ENCODE peak calls at places on chromosome 3, in six cellular contexts. I is NCI-H460; H is islet precursor cell; W is germinal center; T is Jurkat, Clone E6-1; U is stimulated activated effector memory CD8-positive, alpha-beta T cell treated with anti-CD3 and anti-CD28 coated beads, Interleukin-12 subunit alpha, Interleukin-12 subunit beta, amount 100 ng/mL, for 72 hours. K is an unnamed sample.

GRCh38 chr3:167872032-167872431 is 136.5 kb downstream of the SERPINI1 start:
- DNase-seq in T (no peak), W (no peak), U (no peak), H (no peak), I (no peak), K (no peak)

GRCh38 chr3:45992820-45993219 is 2.8 kb downstream of the FYCO1 start:
- DNase-seq in I (no peak), W (no peak), U (peak), T (peak), H (no peak), K (no peak)

GRCh38 chr3:195154793-195155535 is 116.0 kb downstream of the XXYLT1 start:
- DNase-seq in I (no peak), T (no peak), U (no peak), H (no peak), W (peak), K (peak)

GRCh38 chr3:111712294-111713180 is 117.4 kb upstream of the ZBED2 start:
- DNase-seq in I (no peak), W (no peak), H (peak), U (peak), T (peak), K (no peak)

GRCh38 chr3:124250053-124250452 is 258.1 kb upstream of the ROPN1 start:
- DNase-seq in W (no peak), I (no peak), H (peak), T (peak), U (no peak), K (no peak)

GRCh38 chr3:13346481-13347389 is 73.4 kb downstream of the NUP210 start:
- DNase-seq in W (peak), U (peak), I (no peak), T (peak), H (no peak), K (peak)

GRCh38 chr3:143538577-143538981 is 309.7 kb downstream of the SLC9A9 start:
- DNase-seq in U (no peak), H (no peak), T (no peak), W (no peak), I (no peak), K (no peak)

GRCh38 chr3:146543461-146544012 is 870 bp downstream of the PLSCR1 start:
- DNase-seq in H (no peak), T (no peak), I (no peak), W (no peak), U (no peak), K (no peak)

GRCh38 chr3:49924683-49925082 is 4.9 kb downstream of the MON1A start:
- DNase-seq in I (no peak), H (no peak), W (no peak), T (no peak), U (no peak), K (no peak)

GRCh38 chr3:132421832-132422231 is 4.5 kb downstream of the DNAJC13 start:
- DNase-seq in T (no peak), I (no peak), W (no peak), U (no peak), H (no peak), K (no peak)

GRCh38 chr3:122183521-122183892 is at the start of gene CASR:
- DNase-seq in T (no peak), I (no peak), H (peak), U (no peak), W (peak), K (no peak)

GRCh38 chr3:76756578-76756977 is 283.3 kb upstream of the ROBO2 start:
- DNase-seq in U (no peak), I (no peak), H (no peak), W (no peak), T (no peak), K (no peak)

GRCh38 chr3:183698318-183698731 is 728 bp downstream of the YEATS2 start:
- DNase-seq in T (no peak), H (peak), I (no peak), U (no peak), W (peak), K (no peak)

GRCh38 chr3:104180906-104181305 is 1185.8 kb upstream of the ALCAM start:
- DNase-seq in I (no peak), H (no peak), W (no peak), U (no peak), T (no peak), K (no peak)

GRCh38 chr3:145022447-145022846 is 1050.8 kb downstream of the DIPK2A start:
- DNase-seq in H (no peak), W (no peak), I (no peak), U (no peak), T (no peak), K (no peak)

GRCh38 chr3:123130079-123130726 is 63.4 kb downstream of the PDIA5 start:
- DNase-seq in T (no peak), H (no peak), I (no peak), U (no peak), W (no peak), K (no peak)

GRCh38 chr3:159209459-159209858 is 407.6 kb downstream of the MFSD1 start:
- DNase-seq in U (no peak), H (no peak), W (no peak), T (no peak), I (no peak), K (no peak)

GRCh38 chr3:57227930-57228733 is 603 bp downstream of the APPL1 start:
- DNase-seq in I (no peak), U (peak), H (peak), W (peak), T (no peak), K (peak)

GRCh38 chr3:51354766-51355615 is 30.1 kb upstream of the MANF start:
- DNase-seq in T (no peak), I (no peak), W (no peak), U (no peak), H (no peak), K (no peak)

GRCh38 chr3:171028779-171029232 is 2.3 kb upstream of the SLC2A2 start:
- DNase-seq in H (peak), U (no peak), I (no peak), W (no peak), T (no peak), K (no peak)

GRCh38 chr3:155739154-155739553 is 5.7 kb downstream of the PLCH1 start:
- DNase-seq in W (no peak), I (no peak), H (no peak), T (no peak), U (no peak), K (no peak)

GRCh38 chr3:80663426-80663825 is 895.6 kb upstream of the ROBO1 start:
- DNase-seq in T (no peak), H (no peak), U (no peak), I (no peak), W (no peak), K (no peak)

GRCh38 chr3:152060701-152061100 is 187.3 kb downstream of the SUCNR1 start:
- DNase-seq in W (no peak), T (no peak), U (no peak), I (no peak), H (no peak), K (no peak)

GRCh38 chr3:11944052-11944673 is 60.0 kb upstream of the SYN2 start:
- DNase-seq in H (peak), U (no peak), W (peak), I (peak), T (no peak), K (no peak)

GRCh38 chr3:124606180-124606579 is 124.1 kb upstream of the UMPS start:
- DNase-seq in H (no peak), T (no peak), U (no peak), I (no peak), W (no peak), K (no peak)

GRCh38 chr3:159200176-159200575 is 398.3 kb downstream of the MFSD1 start:
- DNase-seq in I (no peak), H (peak), T (no peak), W (no peak), U (no peak), K (no peak)

GRCh38 chr3:39404943-39405686 is 1.4 kb upstream of the RPSA start:
- DNase-seq in W (no peak), H (no peak), T (no peak), I (no peak), U (no peak), K (no peak)

GRCh38 chr3:37143821-37144220 is 30.6 kb downstream of the LRRFIP2 start:
- DNase-seq in T (no peak), H (no peak), W (no peak), I (no peak), U (no peak), K (no peak)

GRCh38 chr3:184345678-184346144 is 8.3 kb downstream of the FAM131A start:
- DNase-seq in U (no peak), H (peak), W (no peak), T (peak), I (peak), K (no peak)

GRCh38 chr3:16936233-16936632 is 51.5 kb downstream of the PLCL2 start:
- DNase-seq in I (no peak), T (peak), H (no peak), W (no peak), U (no peak), K (no peak)

GRCh38 chr3:157040456-157040855 is 119.5 kb downstream of the CCNL1 start:
- DNase-seq in W (no peak), U (no peak), T (no peak), H (no peak), I (no peak), K (no peak)

GRCh38 chr3:116263842-116264545 is 181.3 kb downstream of the LSAMP start:
- DNase-seq in H (peak), U (no peak), W (no peak), T (no peak), I (no peak), K (no peak)

GRCh38 chr3:136463170-136463569 is 213.0 kb downstream of the PCCB start:
- DNase-seq in I (no peak), H (no peak), W (no peak), U (no peak), T (no peak), K (no peak)